ENCODE peak calls at places on chromosomes 11 and 22, in eight cellular contexts. Y is keratinocyte, I is AG04450, H is GM20000, T is glutamatergic neuron, O is prostate gland, G is brain microvascular endothelial cell, L is progenitor cell of endocrine pancreas. E is an unnamed sample.

GRCh38 chr11:114366331-114367243 is 33.7 kb downstream of the C11orf71 start:
- DNase-seq in H (no peak), L (no peak), G (peak), O (no peak), I (peak), Y (no peak), T (no peak), E (no peak)

GRCh38 chr11:63553759-63554158 is 9.4 kb downstream of the PLAAT2 start:
- DNase-seq in G (no peak), T (no peak), O (no peak), L (no peak), H (peak), Y (no peak), I (no peak), E (peak)

GRCh38 chr11:10502770-10503169 is 38.2 kb downstream of the RNF141 start:
- DNase-seq in O (no peak), T (no peak), L (no peak), Y (no peak), I (no peak), H (no peak), G (no peak), E (no peak)

GRCh38 chr11:115607621-115608191 is 103.5 kb upstream of the CADM1 start:
- DNase-seq in L (no peak), H (no peak), Y (no peak), G (no peak), I (no peak), O (no peak), T (no peak), E (no peak)

GRCh38 chr11:19493446-19493845 is 219.2 kb upstream of the NAV2 start:
- DNase-seq in I (no peak), G (no peak), L (no peak), Y (no peak), O (no peak), T (peak), H (no peak), E (no peak)

GRCh38 chr22:39959640-39960447 is at the start of gene TMA7B:
- DNase-seq in L (no peak), I (peak), G (peak), T (no peak), H (no peak), Y (peak), O (no peak), E (no peak)

GRCh38 chr11:11078344-11078743 is 220.5 kb upstream of the ZBED5 start:
- DNase-seq in H (no peak), L (no peak), O (no peak), G (peak), I (no peak), Y (no peak), T (no peak), E (no peak)

GRCh38 chr11:42976636-42977217 is 335.1 kb upstream of the API5 start:
- DNase-seq in H (no peak), T (no peak), I (no peak), L (no peak), Y (no peak), O (no peak), G (no peak), E (no peak)

GRCh38 chr11:71325418-71326327 is 73.3 kb upstream of the SHANK2 start:
- DNase-seq in H (no peak), O (no peak), L (no peak), Y (no peak), T (no peak), G (no peak), I (no peak), E (no peak)

GRCh38 chr11:117197516-117198456 is 1.4 kb upstream of the TAGLN start:
- DNase-seq in Y (no peak), T (peak), I (no peak), G (no peak), O (peak), L (no peak), H (no peak), E (no peak)

GRCh38 chr11:70925238-70925637 is 327.1 kb downstream of the SHANK2 start:
- DNase-seq in I (no peak), L (no peak), G (no peak), T (no peak), O (no peak), H (no peak), Y (no peak), E (no peak)

GRCh38 chr22:17035246-17035645 is 27.2 kb upstream of the GAB4 start:
- DNase-seq in O (peak), L (no peak), H (no peak), T (no peak), I (no peak), Y (no peak), G (no peak), E (no peak)

GRCh38 chr22:32204856-32205722 is at the start of gene RFPL2:
- DNase-seq in H (no peak), T (peak), I (no peak), L (peak), G (peak), O (no peak), Y (no peak), E (no peak)

GRCh38 chr11:22244986-22245592 is 52.2 kb downstream of the ANO5 start:
- DNase-seq in Y (no peak), H (peak), G (peak), I (peak), L (no peak), T (peak), O (no peak), E (no peak)

GRCh38 chr11:14587203-14587602 is 56.4 kb upstream of the PDE3B start:
- DNase-seq in O (no peak), T (no peak), I (no peak), L (no peak), G (no peak), H (no peak), Y (no peak), E (no peak)

GRCh38 chr11:96472085-96472484 is 82.3 kb downstream of the JRKL start:
- DNase-seq in I (no peak), L (no peak), G (no peak), T (no peak), Y (no peak), H (peak), O (no peak), E (no peak)

GRCh38 chr11:19511413-19512183 is 201.0 kb upstream of the NAV2 start:
- DNase-seq in L (no peak), H (no peak), T (no peak), Y (no peak), I (no peak), G (no peak), O (no peak), E (no peak)

GRCh38 chr11:70207531-70208131 is 4.5 kb downstream of the FADD start:
- DNase-seq in L (no peak), H (no peak), Y (no peak), I (no peak), O (no peak), T (no peak), G (no peak), E (no peak)

GRCh38 chr11:73218106-73218829 is at the start of gene P2RY2:
- DNase-seq in Y (no peak), O (peak), I (no peak), H (peak), G (no peak), L (peak), T (peak), E (peak)

GRCh38 chr11:83725718-83726117 is 439.6 kb upstream of the CCDC90B start:
- DNase-seq in I (no peak), Y (no peak), O (no peak), L (no peak), H (peak), T (no peak), G (no peak), E (no peak)

GRCh38 chr22:29914165-29914564 is 31.2 kb downstream of the MTMR3 start:
- DNase-seq in I (peak), O (no peak), Y (peak), G (peak), T (no peak), H (no peak), L (no peak), E (no peak)

GRCh38 chr11:18420067-18420466 is 7.9 kb downstream of the LDHC start:
- DNase-seq in T (no peak), Y (no peak), H (no peak), O (no peak), L (no peak), G (no peak), I (no peak), E (no peak)

GRCh38 chr11:83864412-83865057 is 578.4 kb upstream of the CCDC90B start:
- DNase-seq in I (no peak), T (no peak), H (no peak), Y (no peak), L (no peak), O (no peak), G (no peak), E (no peak)

GRCh38 chr11:73230931-73231330 is 12.8 kb downstream of the P2RY2 start:
- DNase-seq in O (no peak), Y (no peak), G (no peak), L (no peak), T (peak), I (no peak), H (no peak), E (no peak)

GRCh38 chr11:10612217-10612862 is 43.9 kb upstream of the LYVE1 start:
- DNase-seq in O (no peak), T (no peak), G (no peak), L (no peak), H (no peak), Y (no peak), I (no peak), E (no peak)

GRCh38 chr11:114340311-114341131 is 44.3 kb downstream of the NNMT start:
- DNase-seq in I (peak), L (no peak), H (peak), T (peak), G (peak), Y (no peak), O (peak), E (no peak)

GRCh38 chr11:128361451-128362020 is 225.8 kb downstream of the ETS1 start:
- DNase-seq in H (no peak), L (peak), I (peak), G (peak), O (no peak), T (no peak), Y (no peak), E (no peak)

GRCh38 chr11:123461164-123461563 is 31.1 kb downstream of the GRAMD1B start:
- DNase-seq in L (no peak), G (no peak), T (no peak), O (peak), H (no peak), Y (no peak), I (no peak), E (no peak)

GRCh38 chr11:1231396-1232327 is 8.8 kb downstream of the MUC5B start:
- DNase-seq in T (peak), L (no peak), O (no peak), Y (no peak), H (peak), I (no peak), G (no peak), E (no peak)

GRCh38 chr22:50250555-50251471 is at the start of gene HDAC10:
- DNase-seq in L (peak), Y (no peak), G (peak), T (peak), O (peak), H (peak), I (no peak), E (no peak)

GRCh38 chr22:49544286-49544685 is 283.4 kb downstream of the BRD1 start:
- DNase-seq in I (no peak), H (no peak), G (no peak), O (no peak), Y (no peak), T (no peak), L (no peak), E (no peak)

GRCh38 chr22:31092161-31092560 is 11.0 kb downstream of the SMTN start:
- DNase-seq in L (no peak), G (no peak), O (no peak), Y (no peak), H (no peak), I (no peak), T (no peak), E (no peak)

GRCh38 chr11:95655544-95655943 is 134.0 kb downstream of the FAM76B start:
- DNase-seq in L (no peak), Y (no peak), H (no peak), T (no peak), O (no peak), I (no peak), G (no peak), E (no peak)

GRCh38 chr11:131463162-131463561 is 92.7 kb downstream of the NTM start:
- DNase-seq in I (no peak), L (no peak), H (no peak), G (no peak), Y (no peak), T (no peak), O (no peak), E (no peak)

GRCh38 chr11:533049-533585 is 2.3 kb downstream of the HRAS start:
- DNase-seq in Y (no peak), O (no peak), G (no peak), T (no peak), H (no peak), L (no peak), I (no peak), E (peak)

GRCh38 chr11:122075016-122075415 is 41.0 kb downstream of the BLID start:
- DNase-seq in O (no peak), I (no peak), Y (no peak), G (no peak), T (no peak), L (no peak), H (no peak), E (no peak)

GRCh38 chr11:924406-925157 is 1.1 kb upstream of the AP2A2 start:
- DNase-seq in T (peak), O (no peak), H (no peak), L (no peak), G (no peak), I (no peak), Y (no peak), E (no peak)

GRCh38 chr11:102111011-102111786 is 952 bp downstream of the YAP1 start:
- DNase-seq in L (peak), T (peak), I (no peak), O (peak), G (peak), Y (no peak), H (peak), E (peak)

GRCh38 chr11:34135439-34135838 is 30.0 kb downstream of the NAT10 start:
- DNase-seq in Y (no peak), L (no peak), I (no peak), O (no peak), T (no peak), G (no peak), H (no peak), E (no peak)

GRCh38 chr11:34143048-34143447 is 37.6 kb downstream of the NAT10 start:
- DNase-seq in I (no peak), Y (no peak), O (no peak), G (no peak), T (no peak), L (no peak), H (no peak), E (no peak)

GRCh38 chr11:34136420-34136819 is 31.0 kb downstream of the NAT10 start:
- DNase-seq in H (no peak), Y (no peak), T (no peak), I (no peak), O (no peak), L (no peak), G (no peak), E (no peak)

GRCh38 chr11:34140149-34140548 is 34.7 kb downstream of the NAT10 start:
- DNase-seq in L (no peak), H (no peak), T (no peak), I (no peak), O (no peak), Y (no peak), G (no peak), E (no peak)

DNA sequence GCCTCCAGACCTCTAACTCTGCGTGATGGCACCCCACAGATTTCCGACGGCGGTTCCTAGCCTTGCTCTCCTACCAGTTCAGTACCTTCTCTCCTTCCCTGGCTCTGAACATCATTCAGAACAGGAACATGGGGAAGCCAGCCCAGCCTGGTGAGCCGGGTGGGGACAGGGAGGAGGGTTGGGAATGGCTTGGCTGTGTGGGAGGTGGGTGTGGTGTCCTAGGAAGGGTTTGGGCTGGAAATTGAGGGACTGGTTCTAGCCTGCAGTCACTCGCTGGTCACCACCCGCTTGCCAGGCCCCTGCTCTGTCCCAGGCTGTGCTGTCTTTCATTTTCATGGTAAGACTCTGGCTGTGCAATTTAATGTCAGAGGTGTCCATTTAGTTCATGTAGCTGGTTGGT is 33.9 kb downstream of the NAT10 start:
- DNase-seq in O (no peak), L (no peak), G (no peak), Y (no peak), H (no peak), I (no peak), T (no peak), E (no peak)
- TF ChIP-seq CTCF in O (no peak), L (no peak), G (no peak), Y (no peak), H (no peak), I (no peak), T (no peak), E (no peak)

GRCh38 chr11:88494857-88495256 is 157.3 kb upstream of the CTSC start:
- DNase-seq in H (no peak), L (no peak), T (no peak), O (no peak), I (no peak), Y (no peak), G (no peak), E (no peak)
- TF ChIP-seq CTCF in H (no peak), L (no peak), T (no peak), O (no peak), I (no peak), Y (peak), G (peak), E (no peak)

DNA sequence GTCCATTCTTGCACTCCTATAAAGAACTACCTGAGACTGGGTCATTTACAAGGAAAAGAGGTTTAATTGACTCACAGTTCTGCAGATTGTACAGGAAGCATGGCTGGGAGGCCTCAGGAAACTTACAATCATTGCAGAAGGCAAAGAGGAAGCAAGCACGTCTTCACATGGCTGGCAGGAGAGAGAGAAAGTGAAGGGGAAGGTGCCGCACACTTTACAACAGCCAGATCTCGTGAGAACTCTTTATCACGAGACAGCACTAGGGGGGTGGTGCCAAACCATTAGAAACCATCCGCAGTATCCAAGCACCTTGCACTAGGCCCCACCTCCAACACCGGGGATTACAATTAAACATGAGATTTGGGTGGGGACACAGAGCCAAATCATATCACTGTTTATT is 19.4 kb upstream of the POLA2 start:
- DNase-seq in L (no peak), Y (no peak), I (no peak), O (no peak), G (no peak), T (no peak), H (no peak), E (no peak)
- TF ChIP-seq CTCF in L (no peak), Y (no peak), I (no peak), O (no peak), G (no peak), T (no peak), H (no peak), E (no peak)

DNA sequence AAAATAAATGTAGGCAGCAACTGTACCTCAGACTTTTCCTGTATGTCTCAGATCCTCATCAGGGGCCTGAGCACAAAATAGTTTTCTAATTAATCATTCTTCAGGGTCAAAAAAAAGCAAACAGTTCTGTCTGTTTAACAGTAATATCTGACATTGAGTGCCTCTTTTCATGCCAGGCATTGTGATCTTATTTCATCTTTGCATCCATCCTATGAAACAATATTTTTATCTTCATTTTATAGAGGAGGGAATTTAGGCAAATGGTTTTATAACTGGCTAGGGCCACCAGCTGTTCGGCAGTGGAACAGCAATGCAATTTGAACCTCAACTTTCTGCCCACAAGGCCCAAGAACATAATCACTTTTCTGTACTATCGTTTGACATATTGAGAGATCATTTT is 145.6 kb downstream of the WNT7B start:
- DNase-seq in H (no peak), G (peak), T (no peak), I (no peak), O (no peak), L (no peak), Y (no peak), E (no peak)
- TF ChIP-seq CTCF in H (no peak), G (peak), T (no peak), I (peak), O (peak), L (no peak), Y (peak), E (peak)

GRCh38 chr11:69037074-69037473 is 11.7 kb upstream of the TPCN2 start:
- DNase-seq in G (no peak), L (no peak), O (no peak), H (no peak), I (no peak), T (no peak), Y (no peak), E (no peak)
- TF ChIP-seq CTCF in G (no peak), L (no peak), O (no peak), H (no peak), I (no peak), T (no peak), Y (no peak), E (no peak)

DNA sequence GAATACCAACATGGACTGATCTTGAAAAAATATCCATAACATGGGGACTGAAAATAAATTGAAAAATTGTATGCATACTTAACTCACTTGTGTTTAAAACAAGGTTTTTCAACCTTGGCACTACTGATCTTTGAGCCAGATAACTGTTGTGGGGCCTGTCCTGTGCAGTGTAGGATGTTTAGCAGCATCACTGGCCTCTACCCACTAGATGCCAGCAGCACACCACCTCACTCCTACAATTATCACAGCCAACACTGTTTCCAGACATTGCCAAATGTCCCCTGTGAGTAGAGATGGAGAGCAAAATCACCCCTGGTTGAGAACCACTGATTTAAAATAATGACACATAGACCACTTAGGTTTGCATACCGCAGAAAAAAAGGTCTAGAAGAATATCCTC is 45.0 kb upstream of the SLC1A2 start:
- DNase-seq in L (no peak), T (no peak), O (no peak), I (no peak), Y (no peak), G (no peak), H (no peak), E (no peak)
- TF ChIP-seq CTCF in L (peak), T (no peak), O (no peak), I (peak), Y (peak), G (peak), H (no peak), E (peak)

DNA sequence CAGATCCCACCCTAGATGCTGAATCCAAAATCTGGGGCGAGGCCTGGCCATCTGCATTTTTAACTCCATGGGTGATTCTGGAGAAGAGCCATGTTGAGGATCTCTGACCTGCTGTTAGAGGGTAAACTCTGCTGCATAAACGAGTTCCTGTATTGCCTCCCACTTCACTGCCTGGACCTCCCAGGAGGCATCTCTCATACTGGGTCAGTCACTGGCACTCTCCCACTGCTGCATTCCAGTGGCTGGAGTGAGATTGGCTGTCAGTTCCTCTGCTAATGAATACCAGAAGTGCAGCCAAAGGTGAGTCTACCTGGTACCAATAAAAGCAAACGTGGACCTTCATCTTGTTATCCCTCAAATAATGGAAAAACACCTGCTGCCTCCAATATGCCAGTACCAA is 10.3 kb downstream of the POLDIP3 start:
- DNase-seq in H (no peak), L (no peak), T (no peak), Y (no peak), O (no peak), I (no peak), G (peak), E (no peak)
- TF ChIP-seq CTCF in H (no peak), L (no peak), T (no peak), Y (no peak), O (no peak), I (no peak), G (no peak), E (no peak)

GRCh38 chr22:47775191-47775590 is 1012.7 kb downstream of the TBC1D22A start:
- DNase-seq in T (no peak), L (no peak), Y (no peak), O (no peak), I (no peak), G (no peak), H (no peak), E (no peak)
- TF ChIP-seq CTCF in T (no peak), L (no peak), Y (no peak), O (no peak), I (no peak), G (no peak), H (no peak), E (no peak)